ENCODE peak calls at places on chromosomes 11 and 22, in four cellular contexts. R is fibroblast of mammary gland, U is AG10803, I is lower leg skin. E is an unnamed sample.

GRCh38 chr11:2097356-2097997 is 41.7 kb downstream of the IGF2 start:
- DNase-seq in R (peak; percentile 67), I (no peak), U (peak; percentile 93), E (peak; percentile 97)

GRCh38 chr22:38973289-38974169 is 8.6 kb upstream of the APOBEC3B start:
- DNase-seq in R (peak; percentile 8), I (no peak), U (peak; percentile 23), E (no peak)

GRCh38 chr22:27278986-27279385 is 522.6 kb downstream of the MN1 start:
- DNase-seq in R (no peak), I (peak; percentile 27), U (peak; percentile 19), E (no peak)

GRCh38 chr22:36873614-36874308 is 13.0 kb downstream of the NCF4 start:
- DNase-seq in I (no peak), R (peak; percentile 62), U (peak; percentile 78), E (peak; percentile 78)

GRCh38 chr11:45590743-45591142 is 74.7 kb downstream of the CHST1 start:
- DNase-seq in R (peak; percentile 33), I (no peak), U (no peak), E (no peak)

GRCh38 chr11:112822478-112823274 is 138.5 kb upstream of the NCAM1 start:
- DNase-seq in I (no peak), R (no peak), U (no peak), E (no peak)

GRCh38 chr22:27719535-27720227 is 81.9 kb downstream of the MN1 start:
- DNase-seq in I (peak; percentile 89), U (peak; percentile 67), R (peak; percentile 30), E (peak; percentile 36)

GRCh38 chr11:2569321-2569721 is 124.5 kb downstream of the KCNQ1 start:
- DNase-seq in U (peak; percentile 69), R (peak; percentile 17), I (no peak), E (no peak)

GRCh38 chr11:66064571-66064970 is 5.5 kb upstream of the PACS1 start:
- DNase-seq in U (no peak), R (no peak), I (no peak), E (no peak)

GRCh38 chr11:66369073-66369894 is 2.3 kb downstream of the SLC29A2 start:
- DNase-seq in U (no peak), R (no peak), I (no peak), E (no peak)

GRCh38 chr11:8671651-8672062 is 10.8 kb downstream of the TRIM66 start:
- DNase-seq in U (no peak), I (no peak), R (no peak), E (peak; percentile 88)

GRCh38 chr11:13772223-13773046 is 104.0 kb downstream of the FAR1 start:
- DNase-seq in R (peak; percentile 75), I (no peak), U (peak; percentile 56), E (peak; percentile 84)

GRCh38 chr22:43955883-43956286 is 643 bp downstream of the SAMM50 start:
- DNase-seq in R (peak; percentile 12), I (no peak), U (peak; percentile 12), E (no peak)

GRCh38 chr11:60786811-60787567 is 1.9 kb downstream of the MS4A10 start:
- DNase-seq in R (peak; percentile 92), U (peak; percentile 63), I (no peak), E (peak; percentile 81)

GRCh38 chr11:79062814-79063762 is 377.7 kb downstream of the TENM4 start:
- DNase-seq in I (no peak), R (peak; percentile 49), U (no peak), E (peak; percentile 58)

GRCh38 chr11:64226507-64227051 is 505 bp downstream of the NUDT22 start:
- DNase-seq in R (no peak), I (no peak), U (no peak), E (no peak)

GRCh38 chr11:93895106-93895862 is 44.9 kb upstream of the VSTM5 start:
- DNase-seq in U (peak; percentile 92), R (peak; percentile 76), I (no peak), E (peak; percentile 89)

GRCh38 chr11:36164522-36165250 is 124.5 kb downstream of the COMMD9 start:
- DNase-seq in I (no peak), U (no peak), R (peak; percentile 70), E (peak; percentile 29)

GRCh38 chr11:16897460-16898061 is 116.7 kb downstream of the PLEKHA7 start:
- DNase-seq in R (no peak), U (no peak), I (no peak), E (no peak)

GRCh38 chr11:85705805-85706204 is 19.8 kb upstream of the CCDC89 start:
- DNase-seq in U (peak; percentile 54), I (no peak), R (peak; percentile 52), E (no peak)

GRCh38 chr11:57584341-57584740 is 13.1 kb upstream of the SERPING1 start:
- DNase-seq in I (no peak), U (no peak), R (no peak), E (no peak)

GRCh38 chr11:44711113-44711512 is 15.6 kb upstream of the TSPAN18 start:
- DNase-seq in I (no peak), R (no peak), U (no peak), E (no peak)

GRCh38 chr11:65695459-65696241 is 16.4 kb upstream of the KAT5 start:
- DNase-seq in U (no peak), I (no peak), R (no peak), E (no peak)

GRCh38 chr11:122779047-122779629 is 59.2 kb upstream of the CRTAM start:
- DNase-seq in R (peak; percentile 61), I (no peak), U (peak; percentile 72), E (peak; percentile 34)

GRCh38 chr11:132686827-132687370 is 845.4 kb downstream of the OPCML start:
- DNase-seq in R (no peak), I (no peak), U (no peak), E (peak; percentile 69)

GRCh38 chr11:104928831-104929230 is 30.6 kb upstream of the CASP12 start:
- DNase-seq in R (no peak), I (no peak), U (no peak), E (no peak)

GRCh38 chr11:32215157-32215556 is 124.3 kb downstream of the RCN1 start:
- DNase-seq in U (no peak), R (no peak), I (no peak), E (no peak)

GRCh38 chr22:29327089-29327764 is 11.7 kb upstream of the RASL10A start:
- DNase-seq in U (no peak), I (no peak), R (no peak), E (no peak)

GRCh38 chr11:72389116-72389515 is 45.2 kb downstream of the CLPB start:
- DNase-seq in I (no peak), R (no peak), U (no peak), E (no peak)

GRCh38 chr11:87198266-87198881 is 160.6 kb downstream of the TMEM135 start:
- DNase-seq in I (no peak), R (peak; percentile 13), U (no peak), E (no peak)

GRCh38 chr11:227824-228223 is 8.3 kb downstream of the SIRT3 start:
- DNase-seq in R (no peak), I (no peak), U (no peak), E (no peak)

GRCh38 chr11:18367431-18367830 is 26.9 kb upstream of the LDHA start:
- DNase-seq in U (peak; percentile 27), R (peak; percentile 26), I (no peak), E (peak; percentile 36)

GRCh38 chr22:34105461-34106062 is 185.3 kb upstream of the LARGE1 start:
- DNase-seq in I (peak; percentile 39), U (no peak), R (peak; percentile 1), E (no peak)

GRCh38 chr11:94762208-94762607 is 5.9 kb upstream of the AMOTL1 start:
- DNase-seq in U (no peak), I (no peak), R (no peak), E (no peak)

GRCh38 chr11:2853997-2854560 is 31.5 kb downstream of the CDKN1C start:
- DNase-seq in R (no peak), I (no peak), U (no peak), E (no peak)

GRCh38 chr22:29375436-29376076 is 12.8 kb downstream of the AP1B1 start:
- DNase-seq in U (peak; percentile 42), I (no peak), R (peak; percentile 24), E (no peak)

GRCh38 chr11:124945826-124946225 is 8.2 kb upstream of the CCDC15 start:
- DNase-seq in U (no peak), I (no peak), R (no peak), E (no peak)

DNA sequence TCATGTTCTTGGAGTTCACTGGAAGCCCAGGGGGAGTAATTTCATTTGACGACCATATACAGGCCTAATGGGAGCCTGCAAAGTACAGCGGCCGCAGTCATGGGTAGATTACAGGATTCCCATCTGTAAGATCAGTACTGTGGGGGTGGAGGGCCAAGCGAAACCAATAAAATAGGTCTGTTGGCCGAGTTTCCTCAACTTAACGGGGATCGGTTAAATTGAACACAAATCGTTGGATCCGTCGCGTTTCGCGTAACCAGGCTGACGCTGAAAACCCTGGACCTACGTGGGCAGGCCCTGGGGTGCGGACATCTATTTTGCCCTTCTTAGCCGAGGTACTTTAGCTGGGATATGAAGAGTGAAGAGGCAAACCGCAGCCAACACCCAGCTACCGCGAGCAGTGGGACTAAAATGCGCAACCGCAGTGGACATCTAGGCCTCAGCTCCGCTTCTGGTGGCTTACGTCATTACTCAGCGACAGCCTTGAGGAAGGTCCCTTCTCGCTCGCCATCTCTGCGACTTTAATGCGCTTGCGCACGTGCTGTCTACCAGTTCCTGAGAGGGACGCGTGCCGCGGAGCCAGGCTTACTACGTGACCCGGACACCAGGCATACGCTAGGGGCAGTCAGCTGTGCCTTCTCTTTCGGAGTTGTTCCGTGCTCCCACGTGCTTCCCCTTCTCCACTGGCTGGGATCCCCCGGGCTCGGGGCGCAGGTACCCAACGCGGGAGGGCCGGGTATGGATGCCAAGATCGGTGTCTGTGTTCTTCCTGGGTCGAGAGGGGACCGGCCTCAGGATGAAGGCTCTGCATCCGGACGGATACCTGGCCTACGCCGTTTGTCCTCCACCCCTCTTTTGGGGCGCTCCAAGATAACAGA is at the start of gene NAT10:
- DNase-seq in R (peak; percentile 99), I (peak; percentile 98), U (peak; percentile 99), E (peak; percentile 99)
- TF ChIP-seq CTCF in R (no peak), I (peak; percentile 41), U (peak; percentile 19), E (peak; percentile 0)

GRCh38 chr11:69297225-69297925 is 3.4 kb downstream of the MYEOV start:
- DNase-seq in R (peak; percentile 98), I (peak; percentile 88), U (peak; percentile 99), E (peak; percentile 99)
- H3K4me3 ChIP-seq in R (no peak overlapping the region), I (no peak overlapping the region), U (peak overlapping the region; percentile 26), E (no peak overlapping the region)

GRCh38 chr22:22788460-22789037 is 99.1 kb upstream of the IGLL5 start:
- DNase-seq in I (no peak), R (no peak), U (no peak), E (no peak)
- TF ChIP-seq CTCF in I (no peak), R (no peak), U (no peak), E (no peak)

GRCh38 chr11:59138643-59139042 is 4.0 kb upstream of the FAM111A start:
- DNase-seq in U (no peak), R (no peak), I (no peak), E (peak; percentile 42)

GRCh38 chr11:59141673-59142460 is 789 bp upstream of the FAM111A start:
- DNase-seq in I (no peak), R (peak; percentile 50), U (peak; percentile 71), E (peak; percentile 41)

GRCh38 chr11:59142530-59143507 is at the start of gene FAM111A:
- DNase-seq in U (peak; percentile 85), I (peak; percentile 89), R (peak; percentile 74), E (peak; percentile 92)

GRCh38 chr11:59144096-59144495 is 1.4 kb downstream of the FAM111A start:
- DNase-seq in R (no peak), I (no peak), U (no peak), E (no peak)

GRCh38 chr11:59141191-59141590 is 1.5 kb upstream of the FAM111A start:
- DNase-seq in U (no peak), I (no peak), R (no peak), E (no peak)
- H3K4me3 ChIP-seq in U (no peak overlapping the region), I (no peak overlapping the region), R (no peak overlapping the region), E (no peak overlapping the region)

GRCh38 chr11:96155627-96156378 is 187.2 kb downstream of the MAML2 start:
- DNase-seq in R (peak; percentile 99), I (peak; percentile 69), U (peak; percentile 97), E (peak; percentile 100)
- TF ChIP-seq CTCF in R (peak; percentile 43), I (no peak), U (peak; percentile 37), E (peak; percentile 55)

E was measured in choroid plexus epithelial cell.